ENCODE peak calls at places on chromosomes 5 and 9, in nine cellular contexts. O is CD8-positive, alpha-beta memory T cell; J is fibroblast of lung; T is CD8-positive, alpha-beta T cell; Q is Peyer's patch; Z is tibial artery; P is BE2C; I is CD4-positive, alpha-beta T cell; D is CD4-positive, CD25-positive, alpha-beta regulatory T cell. H is an unnamed sample.

GRCh38 chr9:134053941-134054761 is 13.7 kb downstream of the BRD3 start:
- DNase-seq in P (peak; percentile 11), I (no peak), T (no peak), Z (no peak), J (no peak), O (no peak), Q (no peak), D (no peak), H (no peak)

GRCh38 chr9:136171009-136171800 is 33.7 kb downstream of the LHX3 start:
- DNase-seq in J (no peak), O (no peak), Q (no peak), Z (no peak), T (no peak), D (no peak), I (no peak), P (peak; percentile 9), H (peak; percentile 74)

GRCh38 chr5:92086059-92086811 is 703.1 kb upstream of the ARRDC3 start:
- DNase-seq in O (no peak), I (no peak), P (no peak), J (no peak), D (no peak), T (no peak), Z (no peak), Q (no peak), H (no peak)

GRCh38 chr5:137292461-137293025 is 206.6 kb downstream of the SPOCK1 start:
- DNase-seq in Q (no peak), J (no peak), I (no peak), T (no peak), Z (no peak), P (no peak), D (no peak), O (no peak), H (no peak)

GRCh38 chr5:122498163-122498562 is 186.1 kb downstream of the SNCAIP start:
- DNase-seq in I (no peak), T (no peak), Q (no peak), J (no peak), Z (no peak), D (no peak), O (no peak), P (peak; percentile 28), H (peak; percentile 58)

GRCh38 chr5:125595095-125595494 is 828.1 kb upstream of the GRAMD2B start:
- DNase-seq in O (no peak), Q (peak; percentile 17), P (no peak), J (peak; percentile 68), I (no peak), D (no peak), T (no peak), Z (no peak), H (no peak)

GRCh38 chr5:67287795-67288194 is 91.2 kb upstream of the CD180 start:
- DNase-seq in P (no peak), T (no peak), I (no peak), O (no peak), J (peak; percentile 89), Z (no peak), D (no peak), Q (no peak), H (no peak)

GRCh38 chr5:137273511-137273910 is 225.6 kb downstream of the SPOCK1 start:
- DNase-seq in J (peak; percentile 81), T (no peak), I (no peak), Q (no peak), D (no peak), Z (no peak), O (no peak), P (no peak), H (no peak)

GRCh38 chr5:133581918-133582317 is 30.4 kb downstream of the FSTL4 start:
- DNase-seq in T (no peak), J (no peak), D (no peak), I (no peak), Z (no peak), O (no peak), P (no peak), Q (no peak), H (no peak)

GRCh38 chr9:132168347-132168746 is 6.5 kb downstream of the NTNG2 start:
- DNase-seq in Z (no peak), T (no peak), I (no peak), Q (no peak), J (peak; percentile 58), O (no peak), P (peak; percentile 91), D (no peak), H (no peak)

GRCh38 chr9:119736478-119737454 is 367.5 kb upstream of the BRINP1 start:
- DNase-seq in O (no peak), P (no peak), T (no peak), J (no peak), I (no peak), D (no peak), Q (peak; percentile 76), Z (no peak), H (no peak)

GRCh38 chr9:98022447-98022846 is 34.1 kb upstream of the NANS start:
- DNase-seq in I (no peak), J (peak; percentile 71), D (no peak), P (no peak), Q (no peak), O (no peak), Z (no peak), T (peak; percentile 1), H (no peak)

GRCh38 chr9:79184821-79185220 is 386.9 kb upstream of the TLE4 start:
- DNase-seq in T (no peak), D (no peak), Z (no peak), Q (no peak), O (no peak), J (peak; percentile 79), P (no peak), I (no peak), H (no peak)

GRCh38 chr9:124849801-124850200 is 3.5 kb upstream of the WDR38 start:
- DNase-seq in I (no peak), Q (no peak), J (peak; percentile 80), Z (no peak), O (no peak), D (no peak), P (no peak), T (no peak), H (no peak)

GRCh38 chr5:82246960-82247574 is 31.1 kb downstream of the RPS23 start:
- DNase-seq in J (no peak), O (no peak), T (no peak), Z (no peak), D (no peak), Q (no peak), P (no peak), I (no peak), H (no peak)

GRCh38 chr9:130660326-130660682 is 4.1 kb upstream of the PRDM12 start:
- DNase-seq in O (no peak), I (no peak), Z (no peak), P (no peak), D (no peak), T (no peak), J (no peak), Q (no peak), H (no peak)
- H3K27me3 ChIP-seq in O (peaks cover 23% of the 10 kb centered on the region), I (peaks cover 70% of the 10 kb centered on the region), Z (peaks cover 100% of the 10 kb centered on the region), P (peaks cover 78% of the 10 kb centered on the region), D (peaks cover 14% of the 10 kb centered on the region), T (peaks cover 25% of the 10 kb centered on the region), J (peaks cover 82% of the 10 kb centered on the region), Q (no peaks in the 10 kb centered on the region), H (peaks cover 83% of the 10 kb centered on the region)

DNA sequence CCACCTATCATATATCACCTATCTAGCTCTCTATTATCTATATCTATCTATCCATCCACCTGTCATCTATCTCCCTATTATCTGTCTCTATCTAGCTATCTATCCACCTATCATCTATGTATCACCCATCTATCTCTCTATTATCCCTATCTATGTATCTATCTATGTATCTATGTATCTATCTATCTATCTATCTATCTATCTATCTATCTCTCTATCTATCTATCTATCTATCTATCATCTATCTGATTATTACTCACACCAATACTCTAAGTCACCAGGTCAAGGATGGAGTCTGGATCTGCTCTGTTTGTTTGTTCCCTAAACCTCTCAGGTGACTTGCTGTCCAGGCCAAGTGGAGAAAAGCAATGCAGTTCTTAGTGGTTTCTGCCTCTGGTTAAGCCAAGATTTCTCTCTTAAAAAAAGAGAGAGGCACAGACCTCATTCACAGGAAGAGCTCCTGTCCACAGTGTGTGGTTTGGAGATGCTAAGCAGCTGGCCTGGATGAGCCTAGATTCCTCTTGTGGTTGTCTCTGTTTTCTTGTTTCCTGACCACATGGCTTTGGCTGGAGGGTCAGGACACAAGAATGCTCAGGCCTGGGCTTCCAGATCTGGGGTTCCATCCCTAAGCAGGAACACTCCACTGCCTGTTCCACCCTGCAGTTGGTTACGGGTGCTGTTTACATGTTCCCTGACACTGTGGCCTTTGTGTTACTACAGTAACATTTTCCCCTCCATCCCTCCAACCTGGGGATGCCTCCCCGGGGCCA is 133.4 kb downstream of the PHF2 start:
- DNase-seq in P (no peak), Q (no peak), Z (no peak), J (no peak), T (no peak), I (no peak), D (no peak), O (no peak), H (no peak)
- H3K27me3 ChIP-seq in P (no peaks in the 10 kb centered on the region), Q (no peaks in the 10 kb centered on the region), Z (no peaks in the 10 kb centered on the region), J (no peaks in the 10 kb centered on the region), T (no peaks in the 10 kb centered on the region), I (no peaks in the 10 kb centered on the region), D (no peaks in the 10 kb centered on the region), O (no peaks in the 10 kb centered on the region), H (no peaks in the 10 kb centered on the region)

GRCh38 chr9:126673689-126674364 is 60.1 kb downstream of the LMX1B start:
- DNase-seq in D (no peak), P (peak; percentile 53), Z (no peak), T (no peak), J (peak; percentile 16), I (no peak), O (no peak), Q (no peak), H (no peak)

GRCh38 chr9:126676102-126676684 is 62.5 kb downstream of the LMX1B start:
- DNase-seq in O (no peak), Z (no peak), J (no peak), T (no peak), I (no peak), D (no peak), P (no peak), Q (no peak), H (no peak)

GRCh38 chr9:126676685-126677143 is 63.0 kb downstream of the LMX1B start:
- DNase-seq in P (no peak), Q (no peak), T (no peak), I (no peak), Z (no peak), J (no peak), O (no peak), D (no peak), H (no peak)

GRCh38 chr9:126674365-126675146 is 60.8 kb downstream of the LMX1B start:
- DNase-seq in T (no peak), D (no peak), P (no peak), Q (no peak), O (no peak), J (no peak), Z (no peak), I (no peak), H (no peak)

DNA sequence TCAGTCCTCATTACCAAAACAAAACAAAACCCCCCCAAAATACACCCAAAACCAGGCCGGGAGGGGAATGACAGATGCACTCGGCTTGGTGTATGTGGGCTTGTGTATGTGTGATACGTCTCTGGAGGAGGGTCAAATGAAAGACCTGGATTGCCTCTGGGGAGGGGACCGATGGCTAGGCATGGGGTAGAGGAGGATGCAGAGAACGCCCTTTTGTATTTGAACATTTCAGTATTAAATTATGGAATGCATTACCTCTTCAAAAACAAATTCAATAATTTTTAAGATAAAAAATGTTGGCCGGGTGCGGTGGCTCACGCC is 61.4 kb downstream of the LMX1B start:
- DNase-seq in T (no peak), Q (no peak), Z (no peak), P (no peak), I (no peak), D (no peak), J (no peak), O (no peak), H (no peak)
- H3K27me3 ChIP-seq in T (peaks cover 16% of the 10 kb centered on the region), Q (no peaks in the 10 kb centered on the region), Z (peaks cover 79% of the 10 kb centered on the region), P (peaks cover 9% of the 10 kb centered on the region), I (peaks cover 88% of the 10 kb centered on the region), D (peaks cover 19% of the 10 kb centered on the region), J (peaks cover 32% of the 10 kb centered on the region), O (peaks cover 12% of the 10 kb centered on the region), H (peaks cover 7% of the 10 kb centered on the region)

GRCh38 chr5:112338681-112339337 is 80.3 kb downstream of the EPB41L4A start:
- DNase-seq in T (no peak), D (no peak), J (peak; percentile 45), Q (no peak), O (no peak), P (no peak), Z (peak; percentile 49), I (no peak), H (no peak)
- H3K27me3 ChIP-seq in T (no peaks in the 10 kb centered on the region), D (no peaks in the 10 kb centered on the region), J (no peaks in the 10 kb centered on the region), Q (no peaks in the 10 kb centered on the region), O (no peaks in the 10 kb centered on the region), P (no peaks in the 10 kb centered on the region), Z (no peaks in the 10 kb centered on the region), I (no peaks in the 10 kb centered on the region), H (no peaks in the 10 kb centered on the region)